ENCODE peak calls at places on chromosomes 12 and 14, in nine cellular contexts. V is keratinocyte, P is mammary epithelial cell, Q is adrenal gland, S is PC-3, W is OCI-LY7, T is A673, B is adipocyte, F is uterus. U is an unnamed sample. For H3K4me1, the result is how much of the 10 kb centered on the place peaks cover.

GRCh38 chr12:81257952-81258551 is 180.2 kb downstream of the ACSS3 start:
- DNase-seq in V (no peak), P (peak), Q (no peak), S (peak), W (peak), T (peak), B (peak), F (no peak), U (no peak)

GRCh38 chr14:53432378-53432802 is 279.3 kb upstream of the DDHD1 start:
- DNase-seq in V (no peak), P (peak), Q (peak), S (peak), W (peak), T (peak), B (peak), F (no peak), U (no peak)

GRCh38 chr12:121059031-121059898 is 20.2 kb upstream of the OASL start:
- DNase-seq in V (no peak), P (no peak), Q (no peak), S (no peak), W (no peak), T (no peak), B (no peak), F (no peak), U (peak)

GRCh38 chr12:10726945-10727344 is 3.8 kb upstream of the YBX3 start:
- DNase-seq in V (no peak), P (no peak), Q (no peak), S (peak), W (no peak), T (no peak), B (no peak), F (no peak), U (no peak)

GRCh38 chr12:104827587-104827986 is 130.5 kb downstream of the SLC41A2 start:
- DNase-seq in V (no peak), P (no peak), Q (no peak), S (peak), W (no peak), T (no peak), B (no peak), F (no peak), U (no peak)

GRCh38 chr14:71474866-71475265 is 457.4 kb upstream of the RGS6 start:
- DNase-seq in V (no peak), P (no peak), Q (no peak), S (no peak), W (no peak), T (no peak), B (no peak), F (no peak), U (no peak)

GRCh38 chr14:101196795-101197590 is 293.5 kb upstream of the RTL1 start:
- DNase-seq in V (no peak), P (no peak), Q (no peak), S (no peak), W (no peak), T (no peak), B (no peak), F (peak), U (peak)

GRCh38 chr14:39499514-39499913 is 67.3 kb upstream of the FBXO33 start:
- DNase-seq in V (no peak), P (no peak), Q (no peak), S (no peak), W (no peak), T (no peak), B (no peak), F (no peak), U (no peak)

GRCh38 chr14:73761621-73762355 is 47.6 kb upstream of the PNMA1 start:
- DNase-seq in V (no peak), P (no peak), Q (no peak), S (no peak), W (peak), T (no peak), B (no peak), F (no peak), U (no peak)

GRCh38 chr14:93045211-93045674 is 70.5 kb downstream of the ITPK1 start:
- DNase-seq in V (no peak), P (no peak), Q (no peak), S (no peak), W (no peak), T (no peak), B (no peak), F (no peak), U (no peak)

GRCh38 chr14:101193126-101193844 is 289.8 kb upstream of the RTL1 start:
- DNase-seq in V (no peak), P (no peak), Q (no peak), S (no peak), W (no peak), T (no peak), B (no peak), F (no peak), U (peak)

GRCh38 chr12:64691227-64691792 is 67.9 kb downstream of the GNS start:
- DNase-seq in V (no peak), P (no peak), Q (no peak), S (no peak), W (no peak), T (no peak), B (no peak), F (no peak), U (no peak)

GRCh38 chr12:80925237-80925636 is 12.5 kb downstream of the LIN7A start:
- DNase-seq in V (no peak), P (no peak), Q (no peak), S (no peak), W (no peak), T (no peak), B (peak), F (no peak), U (no peak)

GRCh38 chr12:54329756-54330155 is 4.8 kb downstream of the COPZ1 start:
- DNase-seq in V (no peak), P (no peak), Q (no peak), S (no peak), W (no peak), T (no peak), B (no peak), F (no peak), U (no peak)

GRCh38 chr12:52903855-52904508 is 894 bp downstream of the KRT8 start:
- DNase-seq in V (no peak), P (peak), Q (peak), S (peak), W (no peak), T (no peak), B (peak), F (peak), U (no peak)

GRCh38 chr14:47675489-47676300 is at the start of gene MDGA2:
- DNase-seq in V (no peak), P (peak), Q (no peak), S (no peak), W (no peak), T (peak), B (no peak), F (no peak), U (no peak)

GRCh38 chr12:56601503-56601902 is 28.6 kb downstream of the BAZ2A start:
- DNase-seq in V (no peak), P (no peak), Q (no peak), S (peak), W (peak), T (peak), B (no peak), F (no peak), U (no peak)

GRCh38 chr12:50087159-50087558 is 2.0 kb downstream of the SMARCD1 start:
- DNase-seq in V (no peak), P (no peak), Q (no peak), S (no peak), W (no peak), T (no peak), B (no peak), F (no peak), U (no peak)

GRCh38 chr12:27906658-27907473 is 65.7 kb downstream of the PTHLH start:
- DNase-seq in V (no peak), P (no peak), Q (no peak), S (no peak), W (no peak), T (no peak), B (peak), F (no peak), U (no peak)

GRCh38 chr12:114692558-114693531 is 8.9 kb upstream of the TBX3 start:
- DNase-seq in V (no peak), P (peak), Q (peak), S (peak), W (no peak), T (no peak), B (peak), F (no peak), U (no peak)

GRCh38 chr12:122081697-122082221 is 3.2 kb downstream of the MLXIP start:
- DNase-seq in V (no peak), P (peak), Q (peak), S (peak), W (peak), T (peak), B (peak), F (peak), U (no peak)

GRCh38 chr12:116726749-116727148 is 11.1 kb downstream of the SPRING1 start:
- DNase-seq in V (no peak), P (no peak), Q (no peak), S (no peak), W (no peak), T (no peak), B (no peak), F (no peak), U (no peak)

GRCh38 chr12:19440019-19440858 is 947 bp downstream of the AEBP2 start:
- DNase-seq in V (no peak), P (peak), Q (peak), S (peak), W (peak), T (peak), B (peak), F (peak), U (no peak)

GRCh38 chr12:111692575-111693210 is 6.8 kb downstream of the ACAD10 start:
- DNase-seq in V (no peak), P (no peak), Q (no peak), S (peak), W (peak), T (peak), B (peak), F (no peak), U (no peak)

GRCh38 chr12:46430340-46430948 is 57.9 kb upstream of the SLC38A2 start:
- DNase-seq in V (no peak), P (peak), Q (no peak), S (peak), W (no peak), T (peak), B (peak), F (no peak), U (no peak)

GRCh38 chr14:99258341-99258781 is 13.6 kb downstream of the BCL11B start:
- DNase-seq in V (no peak), P (no peak), Q (no peak), S (no peak), W (no peak), T (no peak), B (no peak), F (no peak), U (no peak)

GRCh38 chr14:67392728-67393314 is 19.1 kb downstream of the PLEK2 start:
- DNase-seq in V (no peak), P (no peak), Q (peak), S (no peak), W (no peak), T (no peak), B (no peak), F (no peak), U (no peak)

GRCh38 chr12:27462851-27463250 is 16.3 kb downstream of the SMCO2 start:
- DNase-seq in V (no peak), P (no peak), Q (peak), S (no peak), W (no peak), T (peak), B (peak), F (peak), U (no peak)

GRCh38 chr12:80272516-80272915 is 171.5 kb upstream of the PTPRQ start:
- DNase-seq in V (no peak), P (no peak), Q (no peak), S (no peak), W (no peak), T (peak), B (peak), F (no peak), U (no peak)

GRCh38 chr14:74660863-74661262 is 48.8 kb upstream of the LTBP2 start:
- DNase-seq in V (no peak), P (no peak), Q (no peak), S (no peak), W (no peak), T (no peak), B (no peak), F (no peak), U (no peak)

GRCh38 chr14:99245541-99246511 is 26.2 kb downstream of the BCL11B start:
- DNase-seq in V (no peak), P (no peak), Q (no peak), S (no peak), W (no peak), T (no peak), B (no peak), F (no peak), U (no peak)

GRCh38 chr12:57456145-57456700 is 1.1 kb downstream of the INHBE start:
- DNase-seq in V (no peak), P (peak), Q (no peak), S (peak), W (peak), T (peak), B (peak), F (no peak), U (no peak)

GRCh38 chr12:7369274-7369729 is 65.4 kb downstream of the ACSM4 start:
- DNase-seq in V (no peak), P (peak), Q (no peak), S (peak), W (no peak), T (peak), B (no peak), F (no peak), U (no peak)

GRCh38 chr14:75714993-75715392 is 53.9 kb downstream of the TTLL5 start:
- DNase-seq in V (no peak), P (no peak), Q (no peak), S (no peak), W (no peak), T (no peak), B (no peak), F (peak), U (no peak)

GRCh38 chr14:103115845-103116572 is 7.3 kb upstream of the TNFAIP2 start:
- DNase-seq in V (no peak), P (peak), Q (no peak), S (peak), W (no peak), T (no peak), B (no peak), F (no peak), U (no peak)

GRCh38 chr14:103116645-103117044 is 6.6 kb upstream of the TNFAIP2 start:
- DNase-seq in V (no peak), P (no peak), Q (no peak), S (no peak), W (no peak), T (no peak), B (no peak), F (no peak), U (no peak)

GRCh38 chr14:103118663-103119404 is 4.4 kb upstream of the TNFAIP2 start:
- DNase-seq in V (no peak), P (no peak), Q (peak), S (no peak), W (no peak), T (no peak), B (no peak), F (no peak), U (peak)

GRCh38 chr14:103121161-103121845 is 2.0 kb upstream of the TNFAIP2 start:
- DNase-seq in V (no peak), P (no peak), Q (peak), S (no peak), W (no peak), T (no peak), B (no peak), F (peak), U (peak)

DNA sequence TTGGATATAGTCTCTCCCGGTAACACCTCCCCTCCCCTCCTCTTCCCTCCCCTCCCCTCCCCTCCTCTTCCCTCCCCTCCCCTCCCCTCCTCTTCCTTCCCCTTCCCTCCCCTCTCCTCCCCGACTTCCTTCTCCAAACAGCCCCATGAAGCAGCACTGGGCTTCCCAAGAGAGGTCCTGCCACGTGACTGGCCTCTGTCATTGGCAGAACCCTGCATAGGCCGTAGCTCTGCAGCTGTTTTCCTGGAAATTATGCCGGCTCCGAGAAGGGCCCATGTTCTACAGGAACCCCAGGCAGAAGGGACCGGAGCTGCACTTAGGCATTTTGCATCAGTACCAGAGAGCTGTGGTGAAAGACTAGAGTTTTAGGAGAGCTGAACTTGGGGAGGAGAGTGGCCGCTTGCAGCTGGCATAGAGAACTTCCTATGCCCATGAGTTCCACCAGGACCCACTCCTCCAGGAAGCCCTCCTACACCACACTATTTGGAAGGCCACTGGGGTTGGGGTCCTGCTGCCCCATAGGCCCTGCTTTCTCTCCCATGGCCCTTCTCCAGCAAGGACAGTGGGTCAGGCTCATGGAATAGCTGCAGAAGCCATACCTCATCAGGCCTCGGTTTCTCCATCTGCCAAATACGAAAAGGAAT is 5.1 kb upstream of the TNFAIP2 start:
- DNase-seq in V (no peak), P (no peak), Q (peak), S (no peak), W (no peak), T (no peak), B (no peak), F (peak), U (peak)
- H3K4me1 ChIP-seq in V (under half), P (under half), Q (under half), S (under half), W (under half), T (under half), B (under half), F (under half), U (under half)

DNA sequence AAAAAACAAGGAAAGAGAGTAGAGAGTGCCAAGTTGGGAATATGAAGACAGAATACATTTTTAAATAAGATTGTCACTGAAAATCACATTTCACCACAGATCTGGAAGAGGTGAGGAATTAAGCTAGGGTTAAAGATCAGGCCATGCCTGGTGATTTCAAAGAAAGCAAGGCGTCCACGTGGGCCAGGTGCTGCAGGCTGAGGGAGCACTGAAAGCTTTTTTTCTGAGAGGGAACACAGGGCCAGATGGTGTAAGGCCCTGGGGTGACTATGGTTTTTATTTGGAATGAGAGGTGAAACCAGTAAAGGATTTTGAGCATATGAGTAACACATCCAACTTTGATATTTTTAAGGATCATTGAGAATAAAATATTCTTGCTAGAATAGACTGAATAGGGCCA is 20.9 kb downstream of the SYT1 start:
- DNase-seq in V (no peak), P (no peak), Q (no peak), S (no peak), W (no peak), T (no peak), B (no peak), F (no peak), U (no peak)
- H3K4me1 ChIP-seq in V (under half), P (under half), Q (under half), S (under half), W (under half), T (half or more), B (under half), F (under half), U (under half)

GRCh38 chr12:68628698-68629097 is 18.0 kb downstream of the RAP1B start:
- DNase-seq in V (no peak), P (no peak), Q (no peak), S (no peak), W (no peak), T (no peak), B (no peak), F (no peak), U (no peak)

GRCh38 chr12:68630050-68630449 is 19.4 kb downstream of the RAP1B start:
- DNase-seq in V (no peak), P (peak), Q (no peak), S (peak), W (no peak), T (no peak), B (no peak), F (no peak), U (no peak)

GRCh38 chr12:68630598-68630997 is 19.9 kb downstream of the RAP1B start:
- DNase-seq in V (no peak), P (no peak), Q (no peak), S (no peak), W (peak), T (no peak), B (no peak), F (no peak), U (no peak)

GRCh38 chr12:68624933-68625332 is 14.2 kb downstream of the RAP1B start:
- DNase-seq in V (no peak), P (no peak), Q (no peak), S (no peak), W (no peak), T (no peak), B (no peak), F (no peak), U (no peak)

DNA sequence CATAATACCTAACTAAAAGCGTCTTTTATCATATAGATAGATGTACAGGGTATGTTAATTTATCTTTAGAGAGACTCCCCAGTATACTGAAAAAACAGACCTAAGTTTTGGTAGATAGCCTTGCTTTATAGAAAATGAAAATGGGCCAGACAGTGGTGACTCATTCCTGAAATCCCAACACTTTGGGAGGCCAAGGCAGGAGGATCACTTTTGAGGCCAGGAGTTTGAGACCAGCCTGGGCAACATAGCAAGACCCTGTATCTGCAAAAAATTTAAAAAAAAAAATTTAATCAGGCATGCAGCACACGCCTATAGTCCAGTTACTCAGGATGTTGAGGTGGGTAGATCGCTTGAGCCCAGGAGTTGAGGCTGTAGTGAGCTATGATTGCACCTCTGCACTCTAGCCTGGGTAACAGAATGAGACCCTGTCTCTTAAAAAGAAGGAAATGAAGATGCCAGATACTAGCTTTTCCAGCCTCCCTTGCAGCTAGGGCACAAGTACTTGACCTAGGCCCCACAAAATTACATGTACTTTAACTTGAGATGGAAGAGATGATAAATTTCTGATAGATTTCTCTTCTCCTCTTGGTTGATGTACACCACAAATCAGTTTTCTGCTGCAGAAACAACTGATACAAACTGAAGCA is 17.1 kb downstream of the RAP1B start:
- DNase-seq in V (no peak), P (no peak), Q (no peak), S (no peak), W (no peak), T (no peak), B (no peak), F (no peak), U (no peak)
- H3K4me1 ChIP-seq in V (under half), P (under half), Q (under half), S (under half), W (half or more), T (under half), B (under half), F (under half), U (under half)

GRCh38 chr12:106113042-106113441 is 25.7 kb downstream of the NUAK1 start:
- DNase-seq in V (no peak), P (peak), Q (peak), S (peak), W (no peak), T (no peak), B (peak), F (no peak), U (no peak)

GRCh38 chr12:106114084-106115068 is 24.4 kb downstream of the NUAK1 start:
- DNase-seq in V (no peak), P (peak), Q (no peak), S (peak), W (no peak), T (no peak), B (peak), F (peak), U (no peak)

GRCh38 chr12:106118278-106118820 is 20.4 kb downstream of the NUAK1 start:
- DNase-seq in V (no peak), P (no peak), Q (no peak), S (no peak), W (no peak), T (no peak), B (peak), F (no peak), U (no peak)

GRCh38 chr12:106113446-106114083 is 25.2 kb downstream of the NUAK1 start:
- DNase-seq in V (no peak), P (peak), Q (no peak), S (no peak), W (no peak), T (no peak), B (peak), F (no peak), U (no peak)

DNA sequence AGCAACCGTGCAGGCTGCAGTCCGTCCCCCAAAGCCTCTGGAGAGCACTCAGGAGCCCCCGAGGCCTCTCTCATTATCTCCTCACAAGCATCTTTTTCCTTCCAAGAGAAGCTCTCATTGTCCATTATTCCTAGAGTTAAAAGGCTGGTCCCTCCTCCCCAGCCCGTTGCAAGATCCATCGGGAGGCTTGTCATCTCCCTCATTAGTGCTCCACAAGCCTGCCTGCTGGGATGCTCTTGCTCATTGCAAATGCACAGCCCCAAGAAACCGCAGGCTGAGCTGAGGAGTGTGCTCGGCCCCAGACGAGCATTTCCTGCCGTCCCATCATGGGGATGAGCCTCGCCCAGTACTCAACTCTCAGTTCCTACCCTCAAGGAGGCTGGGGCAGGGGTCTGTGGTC is 23.3 kb downstream of the NUAK1 start:
- DNase-seq in V (no peak), P (no peak), Q (no peak), S (no peak), W (no peak), T (no peak), B (no peak), F (no peak), U (no peak)
- H3K4me1 ChIP-seq in V (half or more), P (under half), Q (under half), S (under half), W (under half), T (under half), B (half or more), F (under half), U (under half)

U was measured in right atrium auricular region.